ENCODE peak calls at places on chromosome 21, in four cellular contexts. One of them, this sample, is unnamed.

GRCh38 chr21:39763282-39763970 is 18.4 kb downstream of the IGSF5 start:
- DNase-seq in IMR-90: no peak
- DNase-seq in sigmoid colon: no peak
- DNase-seq in tibial nerve: no peak
- DNase-seq in this sample: no peak

GRCh38 chr21:42559326-42559725 is 45.7 kb downstream of the SLC37A1 start:
- DNase-seq in IMR-90: no peak
- DNase-seq in sigmoid colon: peak
- DNase-seq in tibial nerve: no peak
- DNase-seq in this sample: no peak

GRCh38 chr21:37249112-37249904 is 17.8 kb downstream of the VPS26C start:
- DNase-seq in IMR-90: no peak
- DNase-seq in sigmoid colon: no peak
- DNase-seq in tibial nerve: no peak
- DNase-seq in this sample: no peak

GRCh38 chr21:17949395-17949794 is 130.2 kb upstream of the C21orf91 start:
- DNase-seq in IMR-90: no peak
- DNase-seq in sigmoid colon: no peak
- DNase-seq in tibial nerve: no peak
- DNase-seq in this sample: no peak

GRCh38 chr21:39562791-39563770 is 49.7 kb upstream of the B3GALT5 start:
- DNase-seq in IMR-90: no peak
- DNase-seq in sigmoid colon: no peak
- DNase-seq in tibial nerve: no peak
- DNase-seq in this sample: no peak

GRCh38 chr21:16634522-16634914 is 878.3 kb upstream of the CXADR start:
- DNase-seq in IMR-90: no peak
- DNase-seq in sigmoid colon: no peak
- DNase-seq in tibial nerve: no peak
- DNase-seq in this sample: no peak

GRCh38 chr21:31222142-31222541 is 121.9 kb downstream of the TIAM1 start:
- DNase-seq in IMR-90: peak
- DNase-seq in sigmoid colon: no peak
- DNase-seq in tibial nerve: no peak
- DNase-seq in this sample: no peak

GRCh38 chr21:28111151-28111619 is 881.5 kb downstream of the LTN1 start:
- DNase-seq in IMR-90: peak
- DNase-seq in sigmoid colon: peak
- DNase-seq in tibial nerve: peak
- DNase-seq in this sample: no peak

GRCh38 chr21:25708467-25709065 is 26.1 kb downstream of the ATP5PF start:
- DNase-seq in IMR-90: peak
- DNase-seq in sigmoid colon: no peak
- DNase-seq in tibial nerve: peak
- DNase-seq in this sample: peak

GRCh38 chr21:16455978-16456377 is 726.2 kb downstream of the USP25 start:
- DNase-seq in IMR-90: no peak
- DNase-seq in sigmoid colon: no peak
- DNase-seq in tibial nerve: no peak
- DNase-seq in this sample: peak

GRCh38 chr21:37240978-37241377 is 26.2 kb downstream of the VPS26C start:
- DNase-seq in IMR-90: no peak
- DNase-seq in sigmoid colon: no peak
- DNase-seq in tibial nerve: no peak
- DNase-seq in this sample: no peak

GRCh38 chr21:32772281-32773047 is 909 bp upstream of the PAXBP1 start:
- DNase-seq in IMR-90: peak
- DNase-seq in sigmoid colon: no peak
- DNase-seq in tibial nerve: peak
- DNase-seq in this sample: no peak

GRCh38 chr21:38766987-38767722 is 38.6 kb upstream of the ETS2 start:
- DNase-seq in IMR-90: no peak
- DNase-seq in sigmoid colon: no peak
- DNase-seq in tibial nerve: no peak
- DNase-seq in this sample: no peak

GRCh38 chr21:39715804-39716397 is 29.1 kb upstream of the IGSF5 start:
- DNase-seq in IMR-90: peak
- DNase-seq in sigmoid colon: peak
- DNase-seq in tibial nerve: peak
- DNase-seq in this sample: peak

GRCh38 chr21:31326478-31327247 is 17.4 kb downstream of the TIAM1 start:
- DNase-seq in IMR-90: no peak
- DNase-seq in sigmoid colon: no peak
- DNase-seq in tibial nerve: no peak
- DNase-seq in this sample: no peak

GRCh38 chr21:32457360-32457840 is 44.9 kb downstream of the EVA1C start:
- DNase-seq in IMR-90: peak
- DNase-seq in sigmoid colon: no peak
- DNase-seq in tibial nerve: peak
- DNase-seq in this sample: peak

GRCh38 chr21:41066086-41066938 is 101.6 kb upstream of the BACE2 start:
- DNase-seq in IMR-90: no peak
- DNase-seq in sigmoid colon: no peak
- DNase-seq in tibial nerve: no peak
- DNase-seq in this sample: no peak

GRCh38 chr21:27796106-27796505 is 829.2 kb upstream of the ADAMTS5 start:
- DNase-seq in IMR-90: peak
- DNase-seq in sigmoid colon: no peak
- DNase-seq in tibial nerve: no peak
- DNase-seq in this sample: no peak

GRCh38 chr21:33075128-33075527 is 5.2 kb downstream of the OLIG1 start:
- DNase-seq in IMR-90: no peak
- DNase-seq in sigmoid colon: no peak
- DNase-seq in tibial nerve: no peak
- DNase-seq in this sample: no peak

GRCh38 chr21:32921632-32922230 is 104.0 kb upstream of the OLIG2 start:
- DNase-seq in IMR-90: peak
- DNase-seq in sigmoid colon: no peak
- DNase-seq in tibial nerve: no peak
- DNase-seq in this sample: no peak

GRCh38 chr21:38460171-38460742 is 38.0 kb downstream of the ERG start:
- DNase-seq in IMR-90: peak
- DNase-seq in sigmoid colon: no peak
- DNase-seq in tibial nerve: no peak
- DNase-seq in this sample: no peak

GRCh38 chr21:17523007-17523451 is 10.2 kb downstream of the CXADR start:
- DNase-seq in IMR-90: no peak
- DNase-seq in sigmoid colon: no peak
- DNase-seq in tibial nerve: no peak
- DNase-seq in this sample: no peak

GRCh38 chr21:38340131-38340530 is 83.3 kb downstream of the KCNJ15 start:
- DNase-seq in IMR-90: no peak
- DNase-seq in sigmoid colon: no peak
- DNase-seq in tibial nerve: no peak
- DNase-seq in this sample: no peak

GRCh38 chr21:31518580-31518979 is 140.9 kb upstream of the SOD1 start:
- DNase-seq in IMR-90: no peak
- DNase-seq in sigmoid colon: no peak
- DNase-seq in tibial nerve: no peak
- DNase-seq in this sample: no peak

GRCh38 chr21:42213082-42213774 is 5.7 kb upstream of the ABCG1 start:
- DNase-seq in IMR-90: no peak
- DNase-seq in sigmoid colon: no peak
- DNase-seq in tibial nerve: no peak
- DNase-seq in this sample: no peak

DNA sequence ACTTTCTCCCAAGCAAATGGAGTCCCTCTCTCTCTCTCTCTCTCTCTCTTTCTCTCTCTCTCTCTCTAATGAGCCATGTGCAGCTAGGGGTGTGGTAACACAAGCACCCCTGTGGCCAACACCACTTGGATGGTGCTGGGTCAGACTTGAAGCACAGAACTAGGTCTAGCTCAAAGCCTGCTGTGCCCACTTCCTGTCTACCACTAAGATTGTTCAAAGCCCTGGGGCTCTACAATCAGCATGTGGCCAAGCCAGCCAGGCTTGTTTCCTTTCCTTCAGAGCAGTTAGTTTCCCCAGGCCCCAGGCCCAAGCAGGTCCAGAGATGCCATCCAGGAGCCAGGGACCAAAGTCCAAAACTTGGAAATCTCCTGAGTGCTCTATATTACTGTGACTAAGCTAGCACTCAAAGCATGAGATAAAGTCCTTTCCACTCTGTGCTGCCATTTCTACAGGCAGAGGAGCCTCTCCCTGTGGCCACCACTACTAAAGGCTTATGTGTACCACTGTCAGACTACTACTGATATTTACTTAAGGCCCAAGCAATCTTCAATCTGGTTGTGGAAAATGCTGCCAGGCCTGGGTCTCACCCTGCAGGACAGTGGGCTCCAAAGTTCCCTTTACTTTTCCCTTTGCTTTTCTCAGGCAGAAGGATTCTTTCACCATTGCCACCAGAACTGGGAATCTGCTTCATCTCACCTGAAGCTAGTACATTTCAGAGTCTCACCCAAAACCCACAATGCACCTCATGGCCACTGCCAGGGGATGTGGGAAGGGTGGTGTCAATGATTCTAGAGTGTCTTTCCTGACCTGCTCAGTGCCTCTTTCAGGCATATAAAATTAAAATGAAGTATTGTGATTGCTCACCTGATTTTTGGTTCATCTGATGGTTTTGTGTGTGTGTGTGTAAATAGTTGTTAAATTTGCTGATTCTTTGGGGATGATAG is 999.5 kb downstream of the NCAM2 start:
- DNase-seq in IMR-90: no peak
- DNase-seq in sigmoid colon: no peak
- DNase-seq in tibial nerve: no peak
- DNase-seq in this sample: no peak
- H3K27ac ChIP-seq in IMR-90: no peak
- H3K27ac ChIP-seq in sigmoid colon: no peak
- H3K27ac ChIP-seq in tibial nerve: no peak
- H3K27ac ChIP-seq in this sample: no peak

DNA sequence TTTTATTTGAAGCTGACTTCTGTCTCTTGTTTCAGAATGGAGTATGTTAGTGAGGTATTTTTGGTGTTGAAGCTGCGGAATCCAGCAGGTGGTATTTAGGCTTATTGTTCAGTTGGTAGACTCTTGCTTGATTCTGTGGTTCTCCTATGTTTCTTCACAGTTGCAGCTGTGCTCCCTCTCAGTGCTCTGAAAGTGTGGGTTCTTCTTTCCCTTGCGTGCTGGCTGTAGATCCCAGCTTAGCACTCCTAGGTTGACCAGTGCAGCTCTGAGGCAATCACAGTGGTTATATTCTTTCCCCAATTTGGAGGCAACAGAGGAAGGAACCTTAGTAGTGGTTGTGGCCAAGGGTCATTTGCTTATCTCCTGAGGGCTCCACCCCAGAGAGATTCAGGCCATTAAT is 269.1 kb upstream of the NRIP1 start:
- DNase-seq in IMR-90: no peak
- DNase-seq in sigmoid colon: no peak
- DNase-seq in tibial nerve: no peak
- DNase-seq in this sample: no peak
- H3K27ac ChIP-seq in IMR-90: no peak
- H3K27ac ChIP-seq in sigmoid colon: no peak
- H3K27ac ChIP-seq in tibial nerve: no peak
- H3K27ac ChIP-seq in this sample: no peak

GRCh38 chr21:36076878-36077658 is 7.2 kb downstream of the CBR1 start:
- DNase-seq in IMR-90: no peak
- DNase-seq in sigmoid colon: no peak
- DNase-seq in tibial nerve: no peak
- DNase-seq in this sample: no peak
- H3K27ac ChIP-seq in IMR-90: no peak
- H3K27ac ChIP-seq in sigmoid colon: no peak
- H3K27ac ChIP-seq in tibial nerve: no peak
- H3K27ac ChIP-seq in this sample: no peak

DNA sequence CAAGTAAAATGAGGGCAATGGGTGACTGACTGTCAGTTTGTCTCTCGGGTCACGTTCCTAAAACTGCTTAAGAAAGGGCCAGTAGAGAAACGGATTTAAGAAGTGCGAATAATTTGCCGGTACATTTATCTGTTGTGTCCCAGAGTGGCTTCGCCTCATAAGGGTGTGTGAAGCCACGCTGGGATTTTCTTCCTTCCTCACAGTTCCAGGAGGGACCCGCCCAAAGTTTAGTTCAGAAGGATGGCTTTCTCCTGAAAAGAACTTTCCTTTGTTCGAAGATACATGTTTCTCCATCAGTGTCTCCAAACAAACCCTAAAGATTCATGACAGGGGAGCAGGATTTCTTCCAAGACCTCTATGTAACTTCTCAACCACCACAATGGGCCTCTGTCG is 49.8 kb downstream of the ADAMTS1 start:
- DNase-seq in IMR-90: no peak
- DNase-seq in sigmoid colon: no peak
- DNase-seq in tibial nerve: no peak
- DNase-seq in this sample: no peak
- H3K27ac ChIP-seq in IMR-90: peak
- H3K27ac ChIP-seq in sigmoid colon: peak
- H3K27ac ChIP-seq in tibial nerve: peak
- H3K27ac ChIP-seq in this sample: peak

GRCh38 chr21:45558044-45558721 is 15.9 kb upstream of the SLC19A1 start:
- DNase-seq in IMR-90: no peak
- DNase-seq in sigmoid colon: peak
- DNase-seq in tibial nerve: no peak
- DNase-seq in this sample: no peak
- H3K27ac ChIP-seq in IMR-90: no peak
- H3K27ac ChIP-seq in sigmoid colon: no peak
- H3K27ac ChIP-seq in tibial nerve: no peak
- H3K27ac ChIP-seq in this sample: no peak

GRCh38 chr21:34574984-34575529 is 39.9 kb downstream of the RCAN1 start:
- DNase-seq in IMR-90: no peak
- DNase-seq in sigmoid colon: no peak
- DNase-seq in tibial nerve: no peak
- DNase-seq in this sample: no peak

GRCh38 chr21:34580181-34580700 is 34.7 kb downstream of the RCAN1 start:
- DNase-seq in IMR-90: no peak
- DNase-seq in sigmoid colon: no peak
- DNase-seq in tibial nerve: no peak
- DNase-seq in this sample: no peak

GRCh38 chr21:34582506-34583150 is 32.3 kb downstream of the RCAN1 start:
- DNase-seq in IMR-90: peak
- DNase-seq in sigmoid colon: no peak
- DNase-seq in tibial nerve: no peak
- DNase-seq in this sample: peak

GRCh38 chr21:34576043-34576466 is 38.9 kb downstream of the RCAN1 start:
- DNase-seq in IMR-90: peak
- DNase-seq in sigmoid colon: no peak
- DNase-seq in tibial nerve: no peak
- DNase-seq in this sample: no peak

DNA sequence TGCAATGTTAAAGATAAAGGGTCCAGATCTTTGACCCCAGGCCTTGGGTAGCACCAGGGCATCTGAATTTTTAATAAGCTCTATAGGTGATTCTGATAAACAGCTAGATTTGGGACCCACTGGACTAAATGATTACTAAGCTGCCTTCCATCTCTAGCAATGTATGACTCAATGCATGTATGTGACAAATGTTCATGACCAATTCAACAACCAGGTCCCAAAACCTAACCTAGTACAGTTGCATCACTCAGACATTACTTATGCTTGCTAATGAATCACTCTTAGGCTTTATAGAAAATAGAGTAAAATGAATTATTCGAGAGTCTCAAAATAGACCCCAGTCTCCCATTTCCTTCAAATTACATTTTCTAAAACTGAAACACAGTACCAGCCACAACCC is 35.5 kb downstream of the RCAN1 start:
- DNase-seq in IMR-90: peak
- DNase-seq in sigmoid colon: no peak
- DNase-seq in tibial nerve: no peak
- DNase-seq in this sample: no peak
- H3K27ac ChIP-seq in IMR-90: peak
- H3K27ac ChIP-seq in sigmoid colon: no peak
- H3K27ac ChIP-seq in tibial nerve: no peak
- H3K27ac ChIP-seq in this sample: no peak

This sample was measured in caudate nucleus.